ENCODE peak calls at places on chromosomes 2 and 18, in nine cellular contexts. T is HT-29; Y is upper lobe of right lung; C is GM23338; N is activated naive CD4-positive, alpha-beta T cell; O is CD8-positive, alpha-beta memory T cell; U is breast epithelium; G is mucosa of gallbladder; L is tibial artery. W is an unnamed sample.

GRCh38 chr18:79975043-79975442 is 10.6 kb downstream of the HSBP1L1 start:
- DNase-seq in T (no peak), Y (no peak), C (no peak), N (no peak), O (no peak), U (no peak), G (no peak), L (no peak), W (no peak)

GRCh38 chr2:67839668-67840067 is 223.1 kb downstream of the C1D start:
- DNase-seq in T (no peak), Y (no peak), C (no peak), N (no peak), O (no peak), U (no peak), G (no peak), L (no peak), W (no peak)

GRCh38 chr2:98806266-98806697 is 75.3 kb upstream of the MGAT4A start:
- DNase-seq in T (no peak), Y (peak; percentile 87), C (no peak), N (no peak), O (no peak), U (peak; percentile 89), G (peak; percentile 89), L (peak; percentile 95), W (peak; percentile 61)

GRCh38 chr18:3624818-3625716 is 175.1 kb downstream of the TGIF1 start:
- DNase-seq in T (peak; percentile 97), Y (no peak), C (peak; percentile 33), N (no peak), O (peak; percentile 19), U (no peak), G (peak; percentile 51), L (peak; percentile 72), W (no peak)

GRCh38 chr2:197309369-197310231 is 980 bp downstream of the ANKRD44 start:
- DNase-seq in T (no peak), Y (peak; percentile 74), C (peak; percentile 63), N (no peak), O (peak; percentile 27), U (peak; percentile 52), G (peak; percentile 33), L (peak; percentile 72), W (no peak)

GRCh38 chr2:61177727-61178549 is 15.9 kb downstream of the C2orf74 start:
- DNase-seq in T (peak; percentile 34), Y (peak; percentile 75), C (peak; percentile 59), N (no peak), O (peak; percentile 22), U (no peak), G (no peak), L (peak; percentile 77), W (no peak)

GRCh38 chr18:2853926-2854664 is 7.3 kb downstream of the EMILIN2 start:
- DNase-seq in T (no peak), Y (no peak), C (no peak), N (no peak), O (no peak), U (no peak), G (no peak), L (no peak), W (no peak)

GRCh38 chr2:172181840-172182239 is 79.1 kb upstream of the DLX2 start:
- DNase-seq in T (peak; percentile 32), Y (no peak), C (peak; percentile 78), N (no peak), O (no peak), U (no peak), G (no peak), L (no peak), W (no peak)

GRCh38 chr2:154402138-154402714 is 296.3 kb upstream of the KCNJ3 start:
- DNase-seq in T (peak; percentile 37), Y (no peak), C (peak; percentile 59), N (no peak), O (no peak), U (no peak), G (no peak), L (no peak), W (no peak)

GRCh38 chr18:48831113-48831759 is 119.5 kb downstream of the SMAD7 start:
- DNase-seq in T (no peak), Y (peak; percentile 53), C (no peak), N (no peak), O (no peak), U (no peak), G (no peak), L (peak; percentile 49), W (no peak)